ENCODE peak calls at places on chromosomes 4 and X, in ten cellular contexts. R, K, P, T, Q, U, J, H, C and Z are unnamed samples.

GRCh38 chrX:38880460-38880859 is 79.2 kb downstream of the MID1IP1 start:
- DNase-seq in Q (no peak), H (no peak), K (no peak), J (no peak), C (peak; percentile 21), U (no peak), T (peak; percentile 29), P (peak; percentile 7), R (no peak), Z (no peak)

GRCh38 chrX:66638591-66639500 is at the start of gene EDA2R:
- DNase-seq in K (no peak), R (peak; percentile 74), U (no peak), C (no peak), J (peak; percentile 47), Q (peak; percentile 55), H (no peak), P (peak; percentile 58), T (peak; percentile 81), Z (no peak)

GRCh38 chr4:11842620-11843263 is 414.0 kb upstream of the HS3ST1 start:
- DNase-seq in H (no peak), Q (no peak), K (no peak), P (no peak), U (no peak), T (no peak), C (no peak), R (no peak), J (no peak), Z (no peak)

GRCh38 chr4:39044947-39045734 is 12.9 kb upstream of the TMEM156 start:
- DNase-seq in U (no peak), Q (peak; percentile 68), C (no peak), P (peak; percentile 51), J (no peak), H (peak; percentile 28), T (peak; percentile 63), K (no peak), R (peak; percentile 85), Z (no peak)

GRCh38 chr4:1855334-1856070 is 454 bp downstream of the LETM1 start:
- DNase-seq in R (no peak), K (peak; percentile 49), C (no peak), T (peak; percentile 30), H (no peak), U (no peak), P (no peak), J (peak; percentile 68), Q (peak; percentile 37), Z (no peak)

GRCh38 chrX:9357500-9358139 is 107.2 kb upstream of the TBL1X start:
- DNase-seq in K (no peak), Q (no peak), J (no peak), P (no peak), R (no peak), C (no peak), H (no peak), U (no peak), T (no peak), Z (no peak)

GRCh38 chrX:96907888-96908287 is 24.2 kb downstream of the RPA4 start:
- DNase-seq in H (no peak), P (no peak), J (no peak), R (no peak), Q (no peak), T (no peak), C (no peak), U (no peak), K (no peak), Z (no peak)

GRCh38 chrX:111100191-111100590 is 4.2 kb downstream of the PAK3 start:
- DNase-seq in J (peak; percentile 54), C (peak; percentile 3), T (peak; percentile 25), U (no peak), P (peak; percentile 73), K (no peak), Q (peak; percentile 19), H (no peak), R (no peak), Z (no peak)

GRCh38 chrX:79366888-79367749 is at the start of gene ITM2A:
- DNase-seq in H (peak; percentile 60), C (no peak), U (no peak), T (no peak), J (peak; percentile 75), R (peak; percentile 81), K (peak; percentile 29), P (no peak), Q (peak; percentile 59), Z (no peak)

GRCh38 chr4:81638698-81639097 is 167.0 kb upstream of the RASGEF1B start:
- DNase-seq in U (no peak), C (no peak), R (no peak), T (no peak), Q (no peak), H (no peak), K (no peak), P (no peak), J (no peak), Z (no peak)

GRCh38 chr4:83170952-83171399 is 56.4 kb upstream of the PLAC8 start:
- DNase-seq in K (no peak), T (no peak), U (no peak), H (no peak), R (no peak), P (no peak), Q (peak; percentile 13), C (peak; percentile 27), J (no peak), Z (no peak)

GRCh38 chrX:2690856-2691542 is at the start of gene CD99:
- DNase-seq in C (peak; percentile 81), T (peak; percentile 85), Q (peak; percentile 87), U (peak; percentile 94), H (peak; percentile 82), R (peak; percentile 96), J (peak; percentile 88), P (peak; percentile 95), K (peak; percentile 92), Z (peak; percentile 92)

GRCh38 chr4:186760576-186760975 is 36.9 kb upstream of the FAT1 start:
- DNase-seq in C (no peak), J (no peak), T (no peak), P (peak; percentile 52), R (no peak), K (no peak), Q (no peak), U (no peak), H (no peak), Z (no peak)

GRCh38 chr4:26723216-26723615 is 137.4 kb upstream of the STIM2 start:
- DNase-seq in R (no peak), U (no peak), K (no peak), T (peak; percentile 43), C (no peak), J (no peak), H (no peak), P (no peak), Q (peak; percentile 16), Z (no peak)

GRCh38 chr4:114582625-114583024 is 16.0 kb upstream of the UGT8 start:
- DNase-seq in C (no peak), R (no peak), T (no peak), H (no peak), Q (no peak), J (no peak), U (no peak), P (no peak), K (no peak), Z (no peak)

GRCh38 chr4:41179086-41179374 is 35.3 kb downstream of the APBB2 start:
- DNase-seq in U (no peak), R (no peak), C (no peak), P (no peak), J (no peak), H (no peak), Q (no peak), K (no peak), T (no peak), Z (no peak)

GRCh38 chr4:3284734-3285557 is 7.9 kb upstream of the RGS12 start:
- DNase-seq in Q (no peak), U (no peak), T (no peak), H (no peak), C (no peak), P (no peak), R (no peak), K (no peak), J (peak; percentile 38), Z (no peak)

GRCh38 chr4:75370582-75370981 is 143.6 kb downstream of the RCHY1 start:
- DNase-seq in K (no peak), U (no peak), P (no peak), T (no peak), R (no peak), Q (no peak), H (no peak), J (no peak), C (no peak), Z (no peak)

GRCh38 chr4:43682551-43682950 is 766.1 kb downstream of the KCTD8 start:
- DNase-seq in C (no peak), H (no peak), U (no peak), Q (no peak), T (no peak), K (no peak), J (no peak), P (no peak), R (no peak), Z (no peak)

GRCh38 chr4:166896254-166896653 is 338.0 kb downstream of the SPOCK3 start:
- DNase-seq in Q (no peak), H (no peak), T (no peak), C (no peak), J (no peak), R (no peak), U (no peak), P (no peak), K (no peak), Z (no peak)

GRCh38 chrX:120522820-120523219 is 37.9 kb downstream of the CUL4B start:
- DNase-seq in R (no peak), U (no peak), K (no peak), C (no peak), Q (no peak), P (no peak), J (no peak), T (no peak), H (no peak), Z (no peak)

GRCh38 chr4:82948647-82949204 is 48.2 kb downstream of the THAP9 start:
- DNase-seq in K (no peak), Q (no peak), H (no peak), C (no peak), U (no peak), P (no peak), T (no peak), J (no peak), R (no peak), Z (no peak)

GRCh38 chr4:188218392-188218791 is 79.2 kb downstream of the TRIML1 start:
- DNase-seq in T (no peak), R (no peak), K (no peak), C (no peak), J (no peak), P (no peak), U (no peak), H (no peak), Q (no peak), Z (no peak)

GRCh38 chrX:44915361-44915868 is 42.4 kb downstream of the KDM6A start:
- DNase-seq in R (no peak), U (no peak), H (no peak), C (no peak), Q (no peak), J (no peak), T (no peak), P (no peak), K (no peak), Z (no peak)

GRCh38 chrX:22310779-22311178 is 38.1 kb downstream of the CBLL2 start:
- DNase-seq in K (no peak), J (no peak), C (no peak), P (no peak), H (no peak), T (no peak), U (no peak), Q (no peak), R (no peak), Z (no peak)

GRCh38 chr4:143375326-143376073 is 38.8 kb downstream of the GAB1 start:
- DNase-seq in J (no peak), P (no peak), T (peak; percentile 86), K (no peak), Q (no peak), U (no peak), H (no peak), C (peak; percentile 8), R (no peak), Z (no peak)

GRCh38 chr4:56297801-56298200 is 89.5 kb downstream of the AASDH start:
- DNase-seq in U (no peak), H (no peak), P (no peak), K (no peak), Q (no peak), C (no peak), T (no peak), R (no peak), J (no peak), Z (no peak)

GRCh38 chrX:29155286-29155685 is 568.0 kb downstream of the IL1RAPL1 start:
- DNase-seq in C (no peak), Q (no peak), R (no peak), H (no peak), T (no peak), J (no peak), P (no peak), K (no peak), U (no peak), Z (no peak)